ENCODE peak calls at places on chromosomes 2 and 18, in four cellular contexts. Y, X, C and B are unnamed samples.

GRCh38 chr2:193521523-193521922 is 1326.8 kb upstream of the TMEFF2 start:
- DNase-seq in Y (no peak), X (no peak), C (no peak), B (no peak)

GRCh38 chr18:49456794-49457193 is 3.7 kb downstream of the DYM start:
- DNase-seq in Y (no peak), X (peak; percentile 62), C (no peak), B (no peak)

GRCh38 chr2:98346259-98347236 is at the start of gene CNGA3:
- DNase-seq in Y (no peak), X (peak; percentile 42), C (peak; percentile 72), B (peak; percentile 16)

GRCh38 chr2:62765619-62766376 is 60.3 kb downstream of the EHBP1 start:
- DNase-seq in Y (no peak), X (peak; percentile 25), C (no peak), B (no peak)

GRCh38 chr2:237694423-237695194 is 67.2 kb downstream of the LRRFIP1 start:
- DNase-seq in Y (no peak), X (no peak), C (no peak), B (no peak)

GRCh38 chr2:196468394-196468793 is 171.1 kb upstream of the CCDC150 start:
- DNase-seq in Y (no peak), X (no peak), C (peak; percentile 57), B (no peak)

GRCh38 chr18:29712785-29713184 is 1329.8 kb downstream of the DSC3 start:
- DNase-seq in Y (no peak), X (no peak), C (peak; percentile 4), B (no peak)

GRCh38 chr2:71923887-71924533 is 223.7 kb downstream of the CYP26B1 start:
- DNase-seq in Y (peak; percentile 73), X (peak; percentile 88), C (peak; percentile 96), B (peak; percentile 41)

GRCh38 chr2:190533968-190534309 is 583 bp downstream of the NEMP2 start:
- DNase-seq in Y (no peak), X (no peak), C (no peak), B (no peak)

GRCh38 chr2:125710561-125710960 is 945.4 kb upstream of the GYPC start:
- DNase-seq in Y (no peak), X (no peak), C (no peak), B (no peak)

GRCh38 chr2:53129851-53130250 is 637.8 kb upstream of the CHAC2 start:
- DNase-seq in Y (no peak), X (peak; percentile 83), C (no peak), B (no peak)

GRCh38 chr2:112121682-112122254 is 16.4 kb upstream of the FBLN7 start:
- DNase-seq in Y (no peak), X (peak; percentile 74), C (peak; percentile 68), B (no peak)

GRCh38 chr2:188969236-188970032 is 4.7 kb upstream of the COL3A1 start:
- DNase-seq in Y (no peak), X (peak; percentile 76), C (no peak), B (no peak)

GRCh38 chr18:13464432-13465125 is 246.0 kb downstream of the LDLRAD4 start:
- DNase-seq in Y (peak; percentile 39), X (peak; percentile 56), C (no peak), B (no peak)

GRCh38 chr2:197255550-197255949 is 55.0 kb downstream of the ANKRD44 start:
- DNase-seq in Y (peak; percentile 59), X (peak; percentile 67), C (peak; percentile 44), B (peak; percentile 55)

GRCh38 chr2:30948120-30948519 is 140.9 kb upstream of the CAPN13 start:
- DNase-seq in Y (no peak), X (no peak), C (no peak), B (no peak)

GRCh38 chr2:116545611-116546010 is 1268.9 kb upstream of the DDX18 start:
- DNase-seq in Y (no peak), X (no peak), C (no peak), B (no peak)

GRCh38 chr18:27604583-27604982 is 419.5 kb upstream of the CHST9 start:
- DNase-seq in Y (no peak), X (peak; percentile 75), C (peak; percentile 16), B (no peak)

GRCh38 chr18:61901334-61901986 is 8.7 kb upstream of the RNF152 start:
- DNase-seq in Y (peak; percentile 59), X (peak; percentile 72), C (peak; percentile 91), B (no peak)

GRCh38 chr2:211270257-211270656 is 713.9 kb downstream of the CPS1 start:
- DNase-seq in Y (no peak), X (no peak), C (no peak), B (no peak)

GRCh38 chr18:64134044-64134757 is 14.7 kb downstream of the LINC00305 start:
- DNase-seq in Y (no peak), X (no peak), C (peak; percentile 87), B (no peak)

GRCh38 chr2:98478088-98478551 is 33.5 kb downstream of the INPP4A start:
- DNase-seq in Y (no peak), X (no peak), C (no peak), B (no peak)

GRCh38 chr2:47310801-47311560 is 92.0 kb upstream of the MSH2 start:
- DNase-seq in Y (peak; percentile 63), X (peak; percentile 26), C (no peak), B (peak; percentile 44)

GRCh38 chr18:53798516-53798915 is 426.0 kb downstream of the MBD2 start:
- DNase-seq in Y (no peak), X (peak; percentile 41), C (no peak), B (no peak)

GRCh38 chr2:18883626-18884456 is 294.5 kb upstream of the NT5C1B start:
- DNase-seq in Y (no peak), X (peak; percentile 41), C (peak; percentile 37), B (no peak)

GRCh38 chr2:50963734-50964133 is 68.2 kb downstream of the NRXN1 start:
- DNase-seq in Y (no peak), X (no peak), C (no peak), B (no peak)

GRCh38 chr18:12908706-12909105 is 24.7 kb upstream of the PTPN2 start:
- DNase-seq in Y (no peak), X (peak; percentile 27), C (no peak), B (no peak)

GRCh38 chr2:10269291-10269690 is 33.4 kb upstream of the HPCAL1 start:
- DNase-seq in Y (peak; percentile 22), X (no peak), C (no peak), B (no peak)

GRCh38 chr18:34760444-34760843 is 50.3 kb downstream of the DTNA start:
- DNase-seq in Y (no peak), X (no peak), C (no peak), B (no peak)

GRCh38 chr2:69902213-69902922 is 8.6 kb downstream of the SNRNP27 start:
- DNase-seq in Y (peak; percentile 31), X (no peak), C (no peak), B (no peak)
- H3K4me1 ChIP-seq in Y (peaks cover 53% of the 10 kb centered on the region), X (no peaks in the 10 kb centered on the region), C (no peaks in the 10 kb centered on the region), B (no peaks in the 10 kb centered on the region)

DNA sequence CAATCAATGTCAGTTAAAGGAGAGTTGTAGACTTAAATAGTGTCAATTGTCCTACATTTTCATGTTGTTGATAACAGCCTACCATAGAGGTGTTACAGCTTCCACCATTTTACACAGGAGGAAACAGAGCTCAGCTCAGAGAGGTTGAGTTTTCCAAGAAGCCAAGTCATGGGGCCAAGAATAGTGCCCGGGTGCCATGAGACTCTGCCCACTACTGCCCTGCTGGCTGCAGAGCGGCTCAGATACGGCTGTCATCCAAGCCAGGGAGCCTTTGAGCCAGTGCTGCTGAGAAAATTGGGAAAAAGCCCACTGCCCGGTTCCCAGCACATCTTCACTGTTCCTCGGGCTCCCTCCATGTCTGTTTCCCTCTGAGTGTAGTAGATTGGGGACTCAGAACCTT is 22.0 kb downstream of the RAB12 start:
- DNase-seq in Y (no peak), X (no peak), C (no peak), B (no peak)
- H3K4me1 ChIP-seq in Y (peaks cover 5% of the 10 kb centered on the region), X (peaks cover 6% of the 10 kb centered on the region), C (peaks cover 59% of the 10 kb centered on the region), B (no peaks in the 10 kb centered on the region)

DNA sequence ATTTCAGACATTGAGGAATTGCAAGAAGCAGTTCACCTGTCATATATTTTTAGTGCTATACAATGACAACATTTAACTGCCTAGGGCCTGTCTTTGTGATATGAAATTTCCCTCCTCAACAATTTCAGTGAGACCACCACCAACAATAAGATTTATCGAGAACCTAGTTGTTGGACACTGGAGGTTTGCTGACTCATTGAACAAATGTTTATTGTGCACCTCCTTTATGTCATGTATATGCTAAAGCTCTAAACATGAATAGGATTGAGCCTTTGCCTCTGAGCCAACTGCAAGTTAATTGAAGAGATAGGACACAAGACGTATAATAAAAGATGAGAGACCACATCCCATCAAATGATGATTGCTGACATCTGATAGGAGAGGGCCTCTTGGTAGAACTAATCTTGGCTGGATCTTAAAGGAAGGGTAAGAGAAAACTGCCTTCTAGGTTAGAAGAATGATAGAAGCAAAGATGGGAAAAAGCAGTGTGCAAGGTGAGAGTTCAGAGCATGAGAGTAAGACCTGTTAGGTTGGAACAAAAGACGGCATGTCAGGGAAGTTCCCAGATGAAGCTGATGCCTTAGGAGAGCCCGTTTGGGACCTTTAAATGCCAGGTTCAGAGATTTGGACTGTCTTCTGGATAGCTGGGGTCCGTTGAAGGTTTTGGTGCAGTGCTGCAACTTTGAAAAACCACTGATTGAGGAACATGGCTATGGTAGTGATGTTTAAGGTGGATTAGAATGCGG is 133.1 kb upstream of the EML6 start:
- DNase-seq in Y (no peak), X (no peak), C (no peak), B (no peak)
- H3K4me1 ChIP-seq in Y (peaks cover 85% of the 10 kb centered on the region), X (peaks cover 37% of the 10 kb centered on the region), C (peaks cover 36% of the 10 kb centered on the region), B (peaks cover 51% of the 10 kb centered on the region)

GRCh38 chr2:20569464-20570223 is 81.3 kb downstream of the HS1BP3 start:
- DNase-seq in Y (no peak), X (no peak), C (no peak), B (no peak)
- H3K4me1 ChIP-seq in Y (peaks cover 27% of the 10 kb centered on the region), X (peaks cover 10% of the 10 kb centered on the region), C (peaks cover 8% of the 10 kb centered on the region), B (no peaks in the 10 kb centered on the region)

GRCh38 chr18:79402209-79402576 is 6.5 kb downstream of the NFATC1 start:
- DNase-seq in Y (no peak), X (no peak), C (no peak), B (peak; percentile 51)
- H3K4me1 ChIP-seq in Y (peaks cover 72% of the 10 kb centered on the region), X (peaks cover 3% of the 10 kb centered on the region), C (peaks cover 12% of the 10 kb centered on the region), B (no peaks in the 10 kb centered on the region)

GRCh38 chr18:25231327-25231691 is 120.7 kb downstream of the ZNF521 start:
- DNase-seq in Y (no peak), X (no peak), C (no peak), B (no peak)
- H3K4me1 ChIP-seq in Y (peaks cover 47% of the 10 kb centered on the region), X (peaks cover 66% of the 10 kb centered on the region), C (peaks cover 4% of the 10 kb centered on the region), B (no peaks in the 10 kb centered on the region)

GRCh38 chr2:217875556-217876252 is 127.1 kb downstream of the TNS1 start:
- DNase-seq in Y (no peak), X (no peak), C (no peak), B (no peak)

GRCh38 chr2:217870528-217871011 is 132.2 kb downstream of the TNS1 start:
- DNase-seq in Y (no peak), X (no peak), C (no peak), B (no peak)

GRCh38 chr2:217875138-217875537 is 127.7 kb downstream of the TNS1 start:
- DNase-seq in Y (no peak), X (peak; percentile 26), C (no peak), B (no peak)

GRCh38 chr2:217872319-217872718 is 130.5 kb downstream of the TNS1 start:
- DNase-seq in Y (no peak), X (no peak), C (no peak), B (no peak)

GRCh38 chr2:217873371-217873770 is 129.4 kb downstream of the TNS1 start:
- DNase-seq in Y (no peak), X (no peak), C (peak; percentile 28), B (no peak)
- H3K4me1 ChIP-seq in Y (peaks cover 65% of the 10 kb centered on the region), X (peaks cover 8% of the 10 kb centered on the region), C (no peaks in the 10 kb centered on the region), B (no peaks in the 10 kb centered on the region)